ENCODE peak calls at places on chromosomes 2 and 18, in five cellular contexts. Q, V, U, A and H are unnamed samples.

GRCh38 chr2:7427293-7428060 is 510.3 kb downstream of the RNF144A start:
- DNase-seq in V (peak; percentile 34), U (no peak), A (no peak), Q (no peak), H (no peak)

GRCh38 chr2:69567909-69568300 is 75.6 kb downstream of the AAK1 start:
- DNase-seq in A (no peak), U (no peak), Q (no peak), V (no peak), H (no peak)

GRCh38 chr2:149648282-149649030 is 60.9 kb upstream of the MMADHC start:
- DNase-seq in U (no peak), Q (no peak), V (no peak), A (peak; percentile 52), H (no peak)

GRCh38 chr2:25259744-25260124 is 82.0 kb downstream of the DNMT3A start:
- DNase-seq in Q (no peak), A (peak; percentile 6), U (no peak), V (no peak), H (no peak)

GRCh38 chr2:230713331-230714121 is 884 bp downstream of the CAB39 start:
- DNase-seq in U (no peak), A (no peak), Q (peak; percentile 12), V (no peak), H (peak; percentile 69)

GRCh38 chr2:172480301-172481218 is 53.2 kb downstream of the ITGA6 start:
- DNase-seq in U (no peak), Q (no peak), A (peak; percentile 55), V (peak; percentile 36), H (no peak)

GRCh38 chr2:49265471-49265870 is 111.2 kb upstream of the FSHR start:
- DNase-seq in A (no peak), U (no peak), V (no peak), Q (no peak), H (no peak)

GRCh38 chr18:38909972-38910371 is 1344.4 kb upstream of the CELF4 start:
- DNase-seq in U (no peak), Q (no peak), A (no peak), V (no peak), H (no peak)

GRCh38 chr2:170201262-170201661 is 23.3 kb downstream of the MYO3B start:
- DNase-seq in U (no peak), A (no peak), V (no peak), Q (no peak), H (no peak)

GRCh38 chr2:211033765-211034164 is 477.4 kb downstream of the CPS1 start:
- DNase-seq in A (no peak), V (peak; percentile 1), U (no peak), Q (no peak), H (no peak)

GRCh38 chr2:111676423-111676822 is 207.6 kb downstream of the ANAPC1 start:
- DNase-seq in U (no peak), A (no peak), Q (no peak), V (no peak), H (no peak)

GRCh38 chr2:95323347-95324155 is 26.4 kb downstream of the KCNIP3 start:
- DNase-seq in Q (no peak), V (no peak), A (peak; percentile 60), U (no peak), H (no peak)

GRCh38 chr18:79394438-79395307 is 1.1 kb upstream of the NFATC1 start:
- DNase-seq in Q (peak; percentile 56), V (no peak), A (no peak), U (peak; percentile 75), H (no peak)

GRCh38 chr2:17878222-17879136 is at the start of gene KCNS3:
- DNase-seq in A (peak; percentile 42), V (no peak), Q (no peak), U (no peak), H (peak; percentile 32)

GRCh38 chr18:80247403-80247916 is at the start of gene PARD6G:
- DNase-seq in U (peak; percentile 36), Q (peak; percentile 46), A (no peak), V (peak; percentile 56), H (peak; percentile 74)